ENCODE peak calls at places on chromosome 21, in four cellular contexts. R is NCI-H460, N is mesendoderm, L is lung. J is an unnamed sample.

GRCh38 chr21:16534408-16535099 is 804.8 kb downstream of the USP25 start:
- DNase-seq in L (peak; percentile 55), R (peak; percentile 61), N (no peak), J (no peak)

GRCh38 chr21:44296916-44297315 is 2.9 kb upstream of the PFKL start:
- DNase-seq in L (no peak), R (no peak), N (no peak), J (no peak)

GRCh38 chr21:17343055-17343454 is 169.8 kb upstream of the CXADR start:
- DNase-seq in N (peak; percentile 46), R (peak; percentile 49), L (no peak), J (no peak)

GRCh38 chr21:43877936-43878575 is 13.0 kb downstream of the AGPAT3 start:
- DNase-seq in R (no peak), L (no peak), N (no peak), J (no peak)

GRCh38 chr21:38266732-38267131 is 9.9 kb downstream of the KCNJ15 start:
- DNase-seq in N (no peak), R (no peak), L (no peak), J (no peak)

GRCh38 chr21:45226540-45227326 is 61.0 kb downstream of the POFUT2 start:
- DNase-seq in R (no peak), L (no peak), N (no peak), J (no peak)

GRCh38 chr21:14526816-14527689 is 19.1 kb downstream of the SAMSN1 start:
- DNase-seq in R (no peak), L (no peak), N (no peak), J (no peak)

GRCh38 chr21:46617267-46618051 is 12.6 kb upstream of the S100B start:
- DNase-seq in N (no peak), R (no peak), L (no peak), J (no peak)

GRCh38 chr21:26120833-26121232 is 49.7 kb downstream of the APP start:
- DNase-seq in N (peak; percentile 87), L (no peak), R (no peak), J (no peak)

GRCh38 chr21:36381841-36382589 is 3.2 kb upstream of the CHAF1B start:
- DNase-seq in R (no peak), L (no peak), N (no peak), J (no peak)

GRCh38 chr21:46205121-46205520 is 20.9 kb upstream of the SPATC1L start:
- DNase-seq in R (no peak), N (no peak), L (no peak), J (no peak)

GRCh38 chr21:43716376-43717165 is 2.4 kb upstream of the PDXK start:
- DNase-seq in N (no peak), R (no peak), L (no peak), J (no peak)

GRCh38 chr21:27831821-27832569 is 865.1 kb upstream of the ADAMTS5 start:
- DNase-seq in N (no peak), L (no peak), R (no peak), J (no peak)

GRCh38 chr21:37264808-37265207 is 2.3 kb downstream of the VPS26C start:
- DNase-seq in R (no peak), L (no peak), N (no peak), J (no peak)

GRCh38 chr21:39818557-39818956 is 48.7 kb upstream of the PCP4 start:
- DNase-seq in N (no peak), L (no peak), R (no peak), J (no peak)

GRCh38 chr21:33041981-33042380 is 16.2 kb downstream of the OLIG2 start:
- DNase-seq in R (no peak), N (no peak), L (no peak), J (no peak)

GRCh38 chr21:36691539-36692124 is 7.3 kb upstream of the SIM2 start:
- DNase-seq in N (peak; percentile 16), L (no peak), R (no peak), J (no peak)

GRCh38 chr21:21897275-21897883 is 899.2 kb downstream of the NCAM2 start:
- DNase-seq in R (no peak), N (no peak), L (no peak), J (no peak)

GRCh38 chr21:38487906-38488639 is 10.2 kb downstream of the ERG start:
- DNase-seq in L (no peak), N (no peak), R (no peak), J (no peak)

GRCh38 chr21:35172231-35172630 is 123.1 kb upstream of the RUNX1 start:
- DNase-seq in L (no peak), N (no peak), R (no peak), J (no peak)

GRCh38 chr21:19256934-19257660 is 853.5 kb upstream of the TMPRSS15 start:
- DNase-seq in N (peak; percentile 22), L (no peak), R (no peak), J (no peak)

GRCh38 chr21:42495765-42496119 is 282 bp downstream of the RSPH1 start:
- DNase-seq in R (no peak), N (no peak), L (no peak), J (no peak)

GRCh38 chr21:42299324-42300044 is 15.7 kb downstream of the TFF3 start:
- DNase-seq in R (no peak), N (no peak), L (no peak), J (no peak)

GRCh38 chr21:24290151-24290833 is 1317.0 kb downstream of the MRPL39 start:
- DNase-seq in N (peak; percentile 5), L (no peak), R (no peak), J (no peak)

GRCh38 chr21:35565204-35565611 is 495.1 kb downstream of the SETD4 start:
- DNase-seq in L (peak; percentile 31), N (peak; percentile 28), R (no peak), J (no peak)

GRCh38 chr21:33971492-33972013 is 55.9 kb upstream of the ATP5PO start:
- DNase-seq in R (no peak), N (peak; percentile 82), L (no peak), J (peak; percentile 73)

GRCh38 chr21:45353200-45353599 is 51.8 kb upstream of the COL18A1 start:
- DNase-seq in R (no peak), L (no peak), N (no peak), J (no peak)

GRCh38 chr21:43911935-43912487 is 47.0 kb downstream of the AGPAT3 start:
- DNase-seq in N (no peak), R (no peak), L (no peak), J (no peak)

GRCh38 chr21:44416193-44416592 is 39.1 kb upstream of the LRRC3 start:
- DNase-seq in N (no peak), R (no peak), L (no peak), J (no peak)

GRCh38 chr21:45986316-45987051 is 4.9 kb downstream of the COL6A1 start:
- DNase-seq in L (no peak), N (no peak), R (no peak), J (no peak)

GRCh38 chr21:27369962-27370578 is 403.2 kb upstream of the ADAMTS5 start:
- DNase-seq in L (no peak), N (no peak), R (no peak), J (no peak)

GRCh38 chr21:45509566-45510465 is 32.4 kb downstream of the SLC19A1 start:
- DNase-seq in L (no peak), R (no peak), N (no peak), J (no peak)

GRCh38 chr21:37874481-37874880 is 41.8 kb downstream of the KCNJ6 start:
- DNase-seq in R (no peak), L (no peak), N (no peak), J (no peak)

GRCh38 chr21:26297856-26298255 is 127.3 kb upstream of the APP start:
- DNase-seq in N (no peak), L (no peak), R (no peak), J (no peak)

GRCh38 chr21:45318556-45319341 is 31.1 kb upstream of the POFUT2 start:
- DNase-seq in L (no peak), R (peak; percentile 36), N (no peak), J (no peak)

GRCh38 chr21:36706482-36706852 is 7.6 kb downstream of the SIM2 start:
- DNase-seq in N (no peak), R (no peak), L (no peak), J (no peak)

GRCh38 chr21:41777934-41778815 is 11.3 kb upstream of the RIPK4 start:
- DNase-seq in R (peak; percentile 77), N (peak; percentile 95), L (peak; percentile 88), J (no peak)